ENCODE peak calls at places on chromosomes 5 and 9, in six cellular contexts. H, T, O, W, D and Y are unnamed samples.

GRCh38 chr9:121369595-121370265 is at the start of gene STOM:
- DNase-seq in H (no peak), T (peak), O (no peak), W (no peak), D (no peak), Y (no peak)

GRCh38 chr5:168721354-168721753 is 142.2 kb upstream of the PANK3 start:
- DNase-seq in H (no peak), T (no peak), O (no peak), W (no peak), D (no peak), Y (no peak)

GRCh38 chr5:6404129-6404528 is 25.8 kb upstream of the MED10 start:
- DNase-seq in H (no peak), T (peak), O (no peak), W (no peak), D (no peak), Y (no peak)

GRCh38 chr5:153489611-153490010 is 859 bp upstream of the GRIA1 start:
- DNase-seq in H (no peak), T (no peak), O (no peak), W (no peak), D (no peak), Y (no peak)

GRCh38 chr5:138754699-138755057 is 1.5 kb downstream of the CTNNA1 start:
- DNase-seq in H (no peak), T (no peak), O (no peak), W (no peak), D (no peak), Y (no peak)

GRCh38 chr5:28512648-28513047 is 1474.3 kb upstream of the CDH9 start:
- DNase-seq in H (no peak), T (peak), O (no peak), W (no peak), D (no peak), Y (no peak)

GRCh38 chr5:153629027-153629426 is 138.6 kb downstream of the GRIA1 start:
- DNase-seq in H (no peak), T (peak), O (no peak), W (peak), D (no peak), Y (no peak)

GRCh38 chr5:158054388-158055092 is 195.6 kb upstream of the CLINT1 start:
- DNase-seq in H (no peak), T (no peak), O (no peak), W (no peak), D (no peak), Y (no peak)

GRCh38 chr9:130054428-130054786 is 701 bp downstream of the GPR107 start:
- DNase-seq in H (no peak), T (no peak), O (no peak), W (no peak), D (no peak), Y (no peak)

GRCh38 chr9:83675466-83675865 is 32.3 kb downstream of the UBQLN1 start:
- DNase-seq in H (no peak), T (peak), O (no peak), W (no peak), D (no peak), Y (no peak)

GRCh38 chr9:6739218-6739617 is 18.6 kb upstream of the KDM4C start:
- DNase-seq in H (no peak), T (peak), O (no peak), W (no peak), D (no peak), Y (no peak)

GRCh38 chr5:64594601-64595518 is 89.0 kb downstream of the RGS7BP start:
- DNase-seq in H (no peak), T (peak), O (no peak), W (peak), D (peak), Y (no peak)

GRCh38 chr5:115262066-115262404 is 642 bp downstream of the PGGT1B start:
- DNase-seq in H (no peak), T (peak), O (no peak), W (no peak), D (no peak), Y (no peak)

GRCh38 chr9:129125478-129125877 is 14.3 kb downstream of the PTPA start:
- DNase-seq in H (no peak), T (peak), O (no peak), W (no peak), D (no peak), Y (no peak)

GRCh38 chr5:124908603-124909451 is 162.4 kb upstream of the ZNF608 start:
- DNase-seq in H (no peak), T (peak), O (no peak), W (no peak), D (no peak), Y (no peak)

GRCh38 chr9:128254855-128255759 is 20.7 kb downstream of the GOLGA2 start:
- DNase-seq in H (peak), T (peak), O (peak), W (peak), D (no peak), Y (no peak)

GRCh38 chr9:69816775-69817174 is 3.8 kb upstream of the CFAP95 start:
- DNase-seq in H (no peak), T (no peak), O (no peak), W (no peak), D (no peak), Y (no peak)

GRCh38 chr5:37665889-37666288 is 174.0 kb downstream of the GDNF start:
- DNase-seq in H (no peak), T (no peak), O (no peak), W (no peak), D (peak), Y (no peak)

GRCh38 chr9:125655691-125656410 is 51.2 kb downstream of the MAPKAP1 start:
- DNase-seq in H (no peak), T (no peak), O (no peak), W (no peak), D (no peak), Y (no peak)

GRCh38 chr9:112112519-112112918 is 62.6 kb downstream of the SUSD1 start:
- DNase-seq in H (no peak), T (peak), O (no peak), W (no peak), D (no peak), Y (no peak)

GRCh38 chr5:74386571-74387334 is 253.8 kb downstream of the ENC1 start:
- DNase-seq in H (no peak), T (peak), O (no peak), W (no peak), D (no peak), Y (no peak)

GRCh38 chr9:132240860-132241482 is 79.1 kb downstream of the NTNG2 start:
- DNase-seq in H (peak), T (peak), O (peak), W (peak), D (peak), Y (peak)

GRCh38 chr5:134026521-134027202 is 21.9 kb upstream of the VDAC1 start:
- DNase-seq in H (peak), T (peak), O (peak), W (peak), D (no peak), Y (no peak)

GRCh38 chr9:19876569-19877316 is 87.9 kb upstream of the SLC24A2 start:
- DNase-seq in H (no peak), T (peak), O (no peak), W (no peak), D (no peak), Y (no peak)

GRCh38 chr9:134377976-134378375 is 51.7 kb downstream of the RXRA start:
- DNase-seq in H (no peak), T (no peak), O (no peak), W (no peak), D (no peak), Y (no peak)

GRCh38 chr9:21081999-21082398 is 4.3 kb upstream of the IFNB1 start:
- DNase-seq in H (no peak), T (no peak), O (peak), W (no peak), D (no peak), Y (no peak)

GRCh38 chr9:87516222-87516930 is 18.7 kb downstream of the DAPK1 start:
- DNase-seq in H (no peak), T (peak), O (no peak), W (no peak), D (no peak), Y (peak)

GRCh38 chr5:16484081-16484480 is 18.5 kb upstream of the ZNF622 start:
- DNase-seq in H (no peak), T (no peak), O (no peak), W (no peak), D (no peak), Y (no peak)

GRCh38 chr9:131837316-131837715 is 97.4 kb upstream of the RAPGEF1 start:
- DNase-seq in H (no peak), T (peak), O (no peak), W (peak), D (no peak), Y (no peak)

GRCh38 chr5:944992-945685 is 52.5 kb downstream of the TRIP13 start:
- DNase-seq in H (no peak), T (no peak), O (no peak), W (no peak), D (no peak), Y (no peak)

GRCh38 chr5:132766020-132766805 is 10.8 kb downstream of the SEPTIN8 start:
- DNase-seq in H (no peak), T (no peak), O (no peak), W (no peak), D (no peak), Y (no peak)

GRCh38 chr9:91481971-91482370 is 58.3 kb upstream of the NFIL3 start:
- DNase-seq in H (no peak), T (peak), O (no peak), W (no peak), D (no peak), Y (no peak)

GRCh38 chr5:112436139-112436538 is 17.1 kb upstream of the EPB41L4A start:
- DNase-seq in H (no peak), T (no peak), O (no peak), W (no peak), D (no peak), Y (no peak)

GRCh38 chr5:131005963-131006684 is 158.9 kb downstream of the HINT1 start:
- DNase-seq in H (no peak), T (peak), O (no peak), W (peak), D (no peak), Y (no peak)